ENCODE peak calls at places on chromosomes 4 and X, in six cellular contexts. P is OCI-LY7; A is tibial artery; F is astrocyte; B is CD4-positive, CD25-positive, alpha-beta regulatory T cell; S is brain microvascular endothelial cell. M is an unnamed sample. For H3K36me3, the result is how much of the 10 kb centered on the place peaks cover.

GRCh38 chr4:166290426-166290825 is 417.4 kb downstream of the TLL1 start:
- DNase-seq in P (no peak), A (no peak), F (no peak), B (no peak), S (no peak), M (no peak)

GRCh38 chr4:25654031-25654970 is 1.4 kb upstream of the SLC34A2 start:
- DNase-seq in P (no peak), A (no peak), F (peak), B (no peak), S (no peak), M (no peak)

GRCh38 chr4:25863347-25863784 is 578 bp upstream of the SEL1L3 start:
- DNase-seq in P (peak), A (no peak), F (no peak), B (no peak), S (no peak), M (no peak)

GRCh38 chr4:107736924-107737448 is 17.0 kb upstream of the PAPSS1 start:
- DNase-seq in P (peak), A (no peak), F (no peak), B (peak), S (no peak), M (peak)

GRCh38 chr4:7857238-7857701 is 82.4 kb downstream of the AFAP1 start:
- DNase-seq in P (no peak), A (no peak), F (peak), B (no peak), S (peak), M (peak)

GRCh38 chr4:105979506-105979905 is 84.2 kb downstream of the NPNT start:
- DNase-seq in P (no peak), A (no peak), F (no peak), B (no peak), S (no peak), M (no peak)

GRCh38 chr4:139857021-139857420 is 191.4 kb downstream of the MGST2 start:
- DNase-seq in P (no peak), A (no peak), F (peak), B (peak), S (no peak), M (no peak)

GRCh38 chr4:52071786-52072552 is 20.9 kb downstream of the SPATA18 start:
- DNase-seq in P (no peak), A (no peak), F (no peak), B (no peak), S (no peak), M (no peak)

GRCh38 chr4:174365018-174365587 is 81.4 kb downstream of the CEP44 start:
- DNase-seq in P (peak), A (no peak), F (peak), B (peak), S (peak), M (peak)

GRCh38 chrX:24494544-24495113 is 29.5 kb downstream of the PDK3 start:
- DNase-seq in P (no peak), A (no peak), F (peak), B (no peak), S (peak), M (peak)

GRCh38 chrX:72620550-72621145 is 48.0 kb upstream of the HDAC8 start:
- DNase-seq in P (no peak), A (peak), F (peak), B (peak), S (peak), M (peak)

GRCh38 chr4:138078751-138079150 is 163.4 kb downstream of the SLC7A11 start:
- DNase-seq in P (no peak), A (no peak), F (no peak), B (no peak), S (no peak), M (no peak)

GRCh38 chrX:12206413-12206812 is 68.1 kb downstream of the FRMPD4 start:
- DNase-seq in P (no peak), A (no peak), F (no peak), B (no peak), S (no peak), M (no peak)

GRCh38 chrX:134095366-134095765 is 110.0 kb upstream of the GPC3 start:
- DNase-seq in P (no peak), A (no peak), F (no peak), B (no peak), S (no peak), M (no peak)

GRCh38 chrX:86806786-86807185 is 658.5 kb downstream of the DACH2 start:
- DNase-seq in P (peak), A (no peak), F (no peak), B (peak), S (peak), M (peak)

GRCh38 chrX:13719192-13719856 is 15.1 kb downstream of the TRAPPC2 start:
- DNase-seq in P (no peak), A (no peak), F (no peak), B (peak), S (peak), M (no peak)

GRCh38 chrX:137566746-137567473 is 983 bp downstream of the ZIC3 start:
- DNase-seq in P (no peak), A (no peak), F (no peak), B (no peak), S (no peak), M (no peak)

GRCh38 chrX:123320622-123321021 is 136.5 kb downstream of the GRIA3 start:
- DNase-seq in P (no peak), A (no peak), F (no peak), B (no peak), S (no peak), M (no peak)

GRCh38 chrX:154487518-154488290 is 1.3 kb upstream of the UBL4A start:
- DNase-seq in P (no peak), A (no peak), F (no peak), B (no peak), S (no peak), M (no peak)

GRCh38 chrX:43939187-43939926 is 33.8 kb downstream of the NDP start:
- DNase-seq in P (no peak), A (no peak), F (peak), B (peak), S (no peak), M (peak)

GRCh38 chrX:63506320-63506719 is 155.2 kb upstream of the SPIN4 start:
- DNase-seq in P (peak), A (no peak), F (peak), B (peak), S (no peak), M (peak)

GRCh38 chrX:7286461-7286860 is 138.5 kb upstream of the PUDP start:
- DNase-seq in P (no peak), A (no peak), F (no peak), B (no peak), S (no peak), M (peak)

GRCh38 chr4:57109530-57109846 is 697 bp downstream of the IGFBP7 start:
- DNase-seq in P (no peak), A (no peak), F (no peak), B (no peak), S (no peak), M (no peak)

GRCh38 chrX:39903343-39903742 is 194.4 kb downstream of the BCOR start:
- DNase-seq in P (no peak), A (no peak), F (peak), B (no peak), S (no peak), M (peak)

GRCh38 chr4:4866833-4867744 is 7.6 kb downstream of the MSX1 start:
- DNase-seq in P (no peak), A (no peak), F (no peak), B (no peak), S (no peak), M (no peak)

GRCh38 chrX:54926978-54927377 is 6.4 kb downstream of the TRO start:
- DNase-seq in P (no peak), A (no peak), F (no peak), B (no peak), S (no peak), M (no peak)

GRCh38 chr4:79294064-79294463 is 31.8 kb downstream of the NAA11 start:
- DNase-seq in P (no peak), A (no peak), F (peak), B (no peak), S (no peak), M (peak)

GRCh38 chr4:55079451-55080173 is 45.8 kb downstream of the KDR start:
- DNase-seq in P (no peak), A (no peak), F (no peak), B (no peak), S (peak), M (no peak)

GRCh38 chr4:41256740-41257256 is at the start of gene UCHL1:
- DNase-seq in P (peak), A (peak), F (peak), B (no peak), S (peak), M (no peak)
- H3K4me3 ChIP-seq in P (peak), A (peak), F (peak), B (no peak), S (peak), M (peak)

GRCh38 chr4:10109995-10110670 is 6.5 kb downstream of the WDR1 start:
- DNase-seq in P (no peak), A (no peak), F (no peak), B (no peak), S (no peak), M (no peak)
- H3K36me3 ChIP-seq in P (half or more), A (half or more), F (half or more), B (half or more), S (half or more), M (under half)

DNA sequence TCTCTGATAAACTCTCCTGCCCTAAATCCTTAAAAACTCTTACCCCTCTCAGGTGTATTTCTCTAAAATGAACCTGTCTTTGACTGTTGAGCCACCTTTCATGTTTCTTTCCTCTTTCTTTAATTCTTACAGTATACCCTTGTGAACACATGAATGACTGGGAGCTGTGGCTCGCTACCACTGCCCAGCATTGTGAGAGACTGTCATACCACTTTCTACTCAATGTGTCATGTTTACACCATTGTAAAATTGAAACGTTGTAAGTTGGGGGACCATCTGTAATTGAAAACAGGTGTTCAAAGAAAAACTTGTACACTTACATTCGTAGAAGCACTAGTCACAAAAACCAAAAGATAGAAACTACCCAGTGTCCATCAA is 66.9 kb downstream of the ZNF182 start:
- DNase-seq in P (no peak), A (no peak), F (no peak), B (no peak), S (no peak), M (no peak)
- H3K4me3 ChIP-seq in P (peak), A (no peak), F (no peak), B (no peak), S (no peak), M (no peak)

GRCh38 chr4:88060431-88060830 is 53.0 kb downstream of the PKD2 start:
- DNase-seq in P (no peak), A (no peak), F (peak), B (no peak), S (peak), M (no peak)
- H3K36me3 ChIP-seq in P (under half), A (half or more), F (under half), B (under half), S (under half), M (under half)

M was measured in bronchial epithelial cell.